ENCODE peak calls at places on chromosomes 3 and 15, in ten cellular contexts. L is GM23338, V is transverse colon, G is dorsolateral prefrontal cortex, W is right cardiac atrium, A is Karpas-422, H is AG04450, F is colonic mucosa, K is upper lobe of right lung, Z is epithelial cell of proximal tubule. R is an unnamed sample.

GRCh38 chr3:126356373-126357298 is 572 bp downstream of the KLF15 start:
- DNase-seq in L (peak; percentile 41), F (no peak), H (no peak), W (peak; percentile 52), G (peak; percentile 57), A (no peak), Z (no peak), K (peak; percentile 75), V (peak; percentile 20), R (no peak)

GRCh38 chr3:13851997-13852637 is 27.8 kb downstream of the WNT7A start:
- DNase-seq in H (no peak), G (no peak), Z (no peak), A (no peak), F (no peak), K (no peak), W (no peak), L (no peak), V (no peak), R (no peak)

GRCh38 chr3:63857311-63857710 is 6.3 kb downstream of the THOC7 start:
- DNase-seq in A (no peak), H (no peak), V (no peak), K (no peak), Z (no peak), W (no peak), F (no peak), L (no peak), G (no peak), R (no peak)

GRCh38 chr15:91099616-91100560 is at the start of gene SV2B:
- DNase-seq in V (no peak), H (no peak), K (no peak), L (peak; percentile 77), G (peak; percentile 81), F (no peak), Z (no peak), A (no peak), W (peak; percentile 27), R (peak; percentile 17)

GRCh38 chr3:175046666-175047065 is 187.5 kb downstream of the NAALADL2 start:
- DNase-seq in G (no peak), L (no peak), W (no peak), Z (no peak), K (no peak), H (peak; percentile 37), V (no peak), A (no peak), F (no peak), R (peak; percentile 61)

GRCh38 chr3:151379083-151379734 is 5.3 kb downstream of the P2RY12 start:
- DNase-seq in F (peak; percentile 38), L (peak; percentile 69), Z (no peak), V (peak; percentile 11), G (no peak), W (peak; percentile 31), K (no peak), A (peak; percentile 89), H (no peak), R (no peak)

GRCh38 chr3:185999221-185999620 is 61.4 kb upstream of the TRA2B start:
- DNase-seq in L (no peak), Z (no peak), G (no peak), K (no peak), A (no peak), H (no peak), V (no peak), W (no peak), F (no peak), R (no peak)

GRCh38 chr15:52731732-52732470 is 52.7 kb upstream of the ATOSA start:
- DNase-seq in W (no peak), K (no peak), L (no peak), H (no peak), V (no peak), A (no peak), Z (no peak), F (no peak), G (no peak), R (no peak)

GRCh38 chr3:118960876-118961275 is 73.8 kb downstream of the IGSF11 start:
- DNase-seq in H (no peak), L (no peak), V (no peak), W (no peak), Z (no peak), F (no peak), K (no peak), A (no peak), G (no peak), R (no peak)

GRCh38 chr3:161781381-161781780 is 284.8 kb downstream of the OTOL1 start:
- DNase-seq in A (no peak), G (no peak), W (no peak), Z (no peak), K (no peak), F (no peak), V (no peak), L (no peak), H (no peak), R (no peak)
- H3K4me3 ChIP-seq in A (no peak overlapping the region), G (no peak overlapping the region), W (no peak overlapping the region), Z (no peak overlapping the region), K (no peak overlapping the region), F (no peak overlapping the region), V (no peak overlapping the region), L (no peak overlapping the region), H (no peak overlapping the region), R (no peak overlapping the region)

GRCh38 chr3:16508591-16508995 is 4.9 kb downstream of the RFTN1 start:
- DNase-seq in W (no peak), A (no peak), K (no peak), V (no peak), L (no peak), Z (no peak), G (no peak), F (no peak), H (no peak), R (no peak)

GRCh38 chr3:16512435-16513140 is 911 bp downstream of the RFTN1 start:
- DNase-seq in Z (no peak), H (no peak), V (peak; percentile 29), W (peak; percentile 51), K (peak; percentile 80), G (no peak), L (peak; percentile 54), A (peak; percentile 92), F (peak; percentile 36), R (no peak)

GRCh38 chr3:16509721-16510619 is 3.5 kb downstream of the RFTN1 start:
- DNase-seq in Z (no peak), A (peak; percentile 90), L (no peak), H (no peak), K (no peak), W (no peak), F (no peak), G (no peak), V (no peak), R (no peak)

GRCh38 chr3:16511561-16512434 is 1.7 kb downstream of the RFTN1 start:
- DNase-seq in G (no peak), F (peak; percentile 47), W (peak; percentile 75), L (peak; percentile 29), H (peak; percentile 30), V (peak; percentile 65), Z (no peak), A (peak; percentile 96), K (no peak), R (peak; percentile 86)

DNA sequence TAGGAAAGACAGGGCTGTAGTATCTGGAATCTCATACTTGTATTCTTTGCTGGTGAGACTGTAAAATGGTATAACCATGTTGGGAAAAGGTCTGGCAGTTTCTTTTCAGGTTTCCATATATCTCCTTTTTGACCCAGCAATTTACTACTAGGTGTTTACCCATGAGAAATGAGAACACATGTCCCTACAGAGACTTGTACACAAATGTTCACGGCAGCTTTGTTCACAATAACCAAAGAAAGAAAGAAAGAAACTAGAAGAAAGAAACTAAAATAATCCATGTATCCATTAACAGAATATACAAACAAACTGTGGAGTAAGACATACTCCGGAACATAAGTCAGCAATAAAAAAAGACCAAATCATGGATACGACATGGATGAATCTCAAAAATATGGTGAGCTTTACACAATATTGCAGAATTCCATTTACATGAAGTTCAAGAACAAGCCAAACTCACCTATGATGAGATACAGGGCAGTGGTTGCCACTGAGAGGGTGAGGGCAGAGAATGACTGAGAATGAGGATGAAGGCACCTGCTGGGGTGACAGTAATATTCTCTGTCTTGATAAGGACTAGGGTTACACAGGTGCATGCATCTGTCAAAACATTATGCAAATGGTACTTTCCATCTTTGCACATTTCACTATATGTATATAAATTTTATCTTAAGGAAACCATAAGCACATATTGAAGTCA is 2.7 kb downstream of the RFTN1 start:
- DNase-seq in H (no peak), F (no peak), W (no peak), K (no peak), A (peak; percentile 77), V (no peak), L (no peak), G (no peak), Z (no peak), R (no peak)
- H3K4me3 ChIP-seq in H (peak overlapping the region; percentile 96), F (no peak overlapping the region), W (no peak overlapping the region), K (no peak overlapping the region), A (peak overlapping the region; percentile 93), V (no peak overlapping the region), L (no peak overlapping the region), G (peak overlapping the region; percentile 75), Z (no peak overlapping the region), R (no peak overlapping the region)

DNA sequence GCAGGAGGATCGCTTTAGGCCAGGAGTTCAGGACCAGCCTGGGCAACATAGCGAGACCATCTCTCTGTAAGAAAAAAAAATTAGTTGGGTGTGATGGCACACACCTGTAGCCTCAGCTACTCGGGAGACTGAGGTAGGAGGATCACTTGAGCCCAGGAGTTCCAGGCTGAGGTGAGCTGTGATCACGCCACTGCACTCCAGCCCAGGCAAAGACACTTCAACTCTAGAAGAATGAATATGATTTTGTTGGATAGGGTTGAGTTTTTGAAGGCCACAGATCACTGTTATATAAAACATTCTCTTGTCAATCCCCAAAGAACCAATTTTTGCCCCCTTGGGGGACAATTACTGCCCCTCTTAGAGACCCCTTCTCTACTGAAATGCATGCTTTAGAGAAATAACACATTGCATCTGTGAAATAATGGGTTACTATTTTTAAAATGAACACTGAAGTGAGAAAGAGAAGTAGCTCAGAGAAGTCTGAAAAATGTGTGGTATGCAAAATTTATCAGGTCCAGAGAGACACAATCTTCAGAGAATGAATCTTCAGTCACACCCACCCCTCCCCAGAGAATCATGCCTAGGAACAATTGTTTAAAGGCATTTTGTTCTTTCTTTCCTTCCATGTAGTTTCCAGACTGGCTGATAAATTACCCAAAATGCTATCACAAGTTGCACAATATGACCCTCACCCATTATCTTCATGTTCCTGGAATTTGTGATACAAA is 42.7 kb downstream of the METTL6 start:
- DNase-seq in A (peak; percentile 87), K (no peak), F (no peak), Z (no peak), W (no peak), H (no peak), V (no peak), L (no peak), G (no peak), R (no peak)
- H3K4me3 ChIP-seq in A (peak overlapping the region; percentile 38), K (no peak overlapping the region), F (no peak overlapping the region), Z (no peak overlapping the region), W (no peak overlapping the region), H (no peak overlapping the region), V (no peak overlapping the region), L (no peak overlapping the region), G (no peak overlapping the region), R (no peak overlapping the region)

DNA sequence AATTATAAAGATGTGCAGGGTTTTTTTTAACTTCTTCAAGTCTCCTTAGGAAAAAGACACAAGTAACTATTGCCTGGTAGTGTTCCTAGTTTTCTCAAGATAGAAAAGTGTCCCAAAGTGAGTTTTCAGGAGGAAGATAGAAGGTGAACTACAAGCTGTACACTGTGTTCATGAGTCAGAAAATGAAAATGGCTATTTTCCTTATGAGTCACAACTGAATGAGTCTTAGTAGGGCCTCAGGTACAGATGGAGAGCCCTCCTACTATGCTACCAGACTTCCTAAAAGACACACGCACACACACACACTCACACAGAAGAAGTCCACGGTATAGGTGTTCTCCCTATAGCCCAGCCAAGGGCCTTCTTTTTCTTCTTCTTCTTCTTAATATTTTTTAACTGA is 3.1 kb downstream of the MYO1E start:
- DNase-seq in A (no peak), H (no peak), F (no peak), L (no peak), G (no peak), Z (no peak), K (no peak), W (no peak), V (no peak), R (no peak)
- H3K4me3 ChIP-seq in A (no peak overlapping the region), H (no peak overlapping the region), F (no peak overlapping the region), L (no peak overlapping the region), G (no peak overlapping the region), Z (peak overlapping the region; percentile 97), K (no peak overlapping the region), W (no peak overlapping the region), V (no peak overlapping the region), R (no peak overlapping the region)